ENCODE peak calls at places on chromosomes 13 and 19, in seven cellular contexts. One of them, this sample, is unnamed.

GRCh38 chr13:66407159-66407558 is 823.0 kb downstream of the PCDH9 start:
- DNase-seq in colonic mucosa: no peak
- DNase-seq in activated gamma-delta T cell treated with anti-CD3 and anti-CD28 coated beads, Interleukin-2, amount 50 U/mL, for 16 hours: no peak
- DNase-seq in stimulated activated CD4-positive, alpha-beta T cell treated with anti-CD3 and anti-CD28 coated beads, Interleukin-1b, Interleukin-23, amount 100 ng/mL, for 1 hour: no peak
- DNase-seq in left ventricle myocardium inferior: no peak
- DNase-seq in T-helper 17 cell: no peak
- DNase-seq in A172: no peak
- DNase-seq in this sample: no peak

GRCh38 chr13:113118328-113119021 is 4.1 kb upstream of the F10 start:
- DNase-seq in colonic mucosa: no peak
- DNase-seq in stimulated activated CD4-positive, alpha-beta T cell treated with anti-CD3 and anti-CD28 coated beads, Interleukin-1b, Interleukin-23, amount 100 ng/mL, for 1 hour: no peak
- DNase-seq in A172: no peak
- DNase-seq in activated gamma-delta T cell treated with anti-CD3 and anti-CD28 coated beads, Interleukin-2, amount 50 U/mL, for 16 hours: no peak
- DNase-seq in T-helper 17 cell: no peak
- DNase-seq in left ventricle myocardium inferior: no peak
- DNase-seq in this sample: no peak

GRCh38 chr13:42876810-42877550 is 95.6 kb downstream of the FAM216B start:
- DNase-seq in T-helper 17 cell: no peak
- DNase-seq in colonic mucosa: no peak
- DNase-seq in activated gamma-delta T cell treated with anti-CD3 and anti-CD28 coated beads, Interleukin-2, amount 50 U/mL, for 16 hours: no peak
- DNase-seq in A172: peak
- DNase-seq in left ventricle myocardium inferior: no peak
- DNase-seq in stimulated activated CD4-positive, alpha-beta T cell treated with anti-CD3 and anti-CD28 coated beads, Interleukin-1b, Interleukin-23, amount 100 ng/mL, for 1 hour: no peak
- DNase-seq in this sample: no peak

GRCh38 chr19:5680083-5680436 is 256 bp downstream of the MICOS13 start:
- DNase-seq in activated gamma-delta T cell treated with anti-CD3 and anti-CD28 coated beads, Interleukin-2, amount 50 U/mL, for 16 hours: no peak
- DNase-seq in A172: no peak
- DNase-seq in left ventricle myocardium inferior: no peak
- DNase-seq in T-helper 17 cell: no peak
- DNase-seq in colonic mucosa: no peak
- DNase-seq in stimulated activated CD4-positive, alpha-beta T cell treated with anti-CD3 and anti-CD28 coated beads, Interleukin-1b, Interleukin-23, amount 100 ng/mL, for 1 hour: no peak
- DNase-seq in this sample: no peak

GRCh38 chr19:13881231-13881691 is 4.3 kb downstream of the NANOS3 start:
- DNase-seq in A172: peak
- DNase-seq in activated gamma-delta T cell treated with anti-CD3 and anti-CD28 coated beads, Interleukin-2, amount 50 U/mL, for 16 hours: no peak
- DNase-seq in left ventricle myocardium inferior: no peak
- DNase-seq in colonic mucosa: peak
- DNase-seq in stimulated activated CD4-positive, alpha-beta T cell treated with anti-CD3 and anti-CD28 coated beads, Interleukin-1b, Interleukin-23, amount 100 ng/mL, for 1 hour: no peak
- DNase-seq in T-helper 17 cell: no peak
- DNase-seq in this sample: no peak

GRCh38 chr19:39839678-39840327 is 5.8 kb upstream of the DYRK1B start:
- DNase-seq in T-helper 17 cell: no peak
- DNase-seq in left ventricle myocardium inferior: no peak
- DNase-seq in A172: no peak
- DNase-seq in colonic mucosa: no peak
- DNase-seq in activated gamma-delta T cell treated with anti-CD3 and anti-CD28 coated beads, Interleukin-2, amount 50 U/mL, for 16 hours: no peak
- DNase-seq in stimulated activated CD4-positive, alpha-beta T cell treated with anti-CD3 and anti-CD28 coated beads, Interleukin-1b, Interleukin-23, amount 100 ng/mL, for 1 hour: no peak
- DNase-seq in this sample: no peak

GRCh38 chr13:32587774-32588165 is 1.5 kb downstream of the PDS5B start:
- DNase-seq in colonic mucosa: no peak
- DNase-seq in activated gamma-delta T cell treated with anti-CD3 and anti-CD28 coated beads, Interleukin-2, amount 50 U/mL, for 16 hours: no peak
- DNase-seq in left ventricle myocardium inferior: no peak
- DNase-seq in stimulated activated CD4-positive, alpha-beta T cell treated with anti-CD3 and anti-CD28 coated beads, Interleukin-1b, Interleukin-23, amount 100 ng/mL, for 1 hour: no peak
- DNase-seq in A172: peak
- DNase-seq in T-helper 17 cell: no peak
- DNase-seq in this sample: no peak

GRCh38 chr19:15218501-15218900 is 13.7 kb downstream of the EPHX3 start:
- DNase-seq in left ventricle myocardium inferior: no peak
- DNase-seq in stimulated activated CD4-positive, alpha-beta T cell treated with anti-CD3 and anti-CD28 coated beads, Interleukin-1b, Interleukin-23, amount 100 ng/mL, for 1 hour: no peak
- DNase-seq in colonic mucosa: no peak
- DNase-seq in T-helper 17 cell: no peak
- DNase-seq in activated gamma-delta T cell treated with anti-CD3 and anti-CD28 coated beads, Interleukin-2, amount 50 U/mL, for 16 hours: no peak
- DNase-seq in A172: no peak
- DNase-seq in this sample: no peak

GRCh38 chr13:114095486-114095885 is 36.9 kb downstream of the RASA3 start:
- DNase-seq in activated gamma-delta T cell treated with anti-CD3 and anti-CD28 coated beads, Interleukin-2, amount 50 U/mL, for 16 hours: no peak
- DNase-seq in T-helper 17 cell: no peak
- DNase-seq in colonic mucosa: no peak
- DNase-seq in A172: no peak
- DNase-seq in left ventricle myocardium inferior: no peak
- DNase-seq in stimulated activated CD4-positive, alpha-beta T cell treated with anti-CD3 and anti-CD28 coated beads, Interleukin-1b, Interleukin-23, amount 100 ng/mL, for 1 hour: no peak
- DNase-seq in this sample: no peak

GRCh38 chr19:2809387-2810140 is 10.1 kb upstream of the ZNF554 start:
- DNase-seq in colonic mucosa: no peak
- DNase-seq in A172: no peak
- DNase-seq in activated gamma-delta T cell treated with anti-CD3 and anti-CD28 coated beads, Interleukin-2, amount 50 U/mL, for 16 hours: no peak
- DNase-seq in T-helper 17 cell: no peak
- DNase-seq in left ventricle myocardium inferior: no peak
- DNase-seq in stimulated activated CD4-positive, alpha-beta T cell treated with anti-CD3 and anti-CD28 coated beads, Interleukin-1b, Interleukin-23, amount 100 ng/mL, for 1 hour: no peak
- DNase-seq in this sample: no peak

GRCh38 chr19:10096615-10096963 is 5.9 kb downstream of the ANGPTL6 start:
- DNase-seq in A172: no peak
- DNase-seq in left ventricle myocardium inferior: peak
- DNase-seq in colonic mucosa: peak
- DNase-seq in activated gamma-delta T cell treated with anti-CD3 and anti-CD28 coated beads, Interleukin-2, amount 50 U/mL, for 16 hours: no peak
- DNase-seq in T-helper 17 cell: no peak
- DNase-seq in stimulated activated CD4-positive, alpha-beta T cell treated with anti-CD3 and anti-CD28 coated beads, Interleukin-1b, Interleukin-23, amount 100 ng/mL, for 1 hour: no peak
- DNase-seq in this sample: no peak

GRCh38 chr19:46818812-46819211 is 30.4 kb upstream of the SLC1A5 start:
- DNase-seq in activated gamma-delta T cell treated with anti-CD3 and anti-CD28 coated beads, Interleukin-2, amount 50 U/mL, for 16 hours: no peak
- DNase-seq in A172: peak
- DNase-seq in T-helper 17 cell: no peak
- DNase-seq in left ventricle myocardium inferior: no peak
- DNase-seq in stimulated activated CD4-positive, alpha-beta T cell treated with anti-CD3 and anti-CD28 coated beads, Interleukin-1b, Interleukin-23, amount 100 ng/mL, for 1 hour: no peak
- DNase-seq in colonic mucosa: no peak
- DNase-seq in this sample: no peak

GRCh38 chr13:99412856-99413255 is 88.4 kb upstream of the TM9SF2 start:
- DNase-seq in left ventricle myocardium inferior: no peak
- DNase-seq in colonic mucosa: no peak
- DNase-seq in activated gamma-delta T cell treated with anti-CD3 and anti-CD28 coated beads, Interleukin-2, amount 50 U/mL, for 16 hours: no peak
- DNase-seq in A172: no peak
- DNase-seq in T-helper 17 cell: no peak
- DNase-seq in stimulated activated CD4-positive, alpha-beta T cell treated with anti-CD3 and anti-CD28 coated beads, Interleukin-1b, Interleukin-23, amount 100 ng/mL, for 1 hour: no peak
- DNase-seq in this sample: no peak

GRCh38 chr13:73273737-73274136 is 214.9 kb downstream of the KLF5 start:
- DNase-seq in left ventricle myocardium inferior: no peak
- DNase-seq in stimulated activated CD4-positive, alpha-beta T cell treated with anti-CD3 and anti-CD28 coated beads, Interleukin-1b, Interleukin-23, amount 100 ng/mL, for 1 hour: no peak
- DNase-seq in T-helper 17 cell: no peak
- DNase-seq in colonic mucosa: no peak
- DNase-seq in activated gamma-delta T cell treated with anti-CD3 and anti-CD28 coated beads, Interleukin-2, amount 50 U/mL, for 16 hours: no peak
- DNase-seq in A172: peak
- DNase-seq in this sample: no peak

GRCh38 chr19:40232949-40233810 is 6.7 kb upstream of the CCNP start:
- DNase-seq in activated gamma-delta T cell treated with anti-CD3 and anti-CD28 coated beads, Interleukin-2, amount 50 U/mL, for 16 hours: no peak
- DNase-seq in stimulated activated CD4-positive, alpha-beta T cell treated with anti-CD3 and anti-CD28 coated beads, Interleukin-1b, Interleukin-23, amount 100 ng/mL, for 1 hour: no peak
- DNase-seq in left ventricle myocardium inferior: no peak
- DNase-seq in T-helper 17 cell: no peak
- DNase-seq in A172: no peak
- DNase-seq in colonic mucosa: no peak
- DNase-seq in this sample: no peak

GRCh38 chr13:46640843-46641242 is 87.9 kb downstream of the LRCH1 start:
- DNase-seq in activated gamma-delta T cell treated with anti-CD3 and anti-CD28 coated beads, Interleukin-2, amount 50 U/mL, for 16 hours: no peak
- DNase-seq in A172: peak
- DNase-seq in left ventricle myocardium inferior: no peak
- DNase-seq in stimulated activated CD4-positive, alpha-beta T cell treated with anti-CD3 and anti-CD28 coated beads, Interleukin-1b, Interleukin-23, amount 100 ng/mL, for 1 hour: no peak
- DNase-seq in T-helper 17 cell: no peak
- DNase-seq in colonic mucosa: no peak
- DNase-seq in this sample: no peak

GRCh38 chr13:95118541-95119324 is 182.5 kb downstream of the ABCC4 start:
- DNase-seq in left ventricle myocardium inferior: no peak
- DNase-seq in activated gamma-delta T cell treated with anti-CD3 and anti-CD28 coated beads, Interleukin-2, amount 50 U/mL, for 16 hours: no peak
- DNase-seq in A172: no peak
- DNase-seq in T-helper 17 cell: no peak
- DNase-seq in colonic mucosa: no peak
- DNase-seq in stimulated activated CD4-positive, alpha-beta T cell treated with anti-CD3 and anti-CD28 coated beads, Interleukin-1b, Interleukin-23, amount 100 ng/mL, for 1 hour: no peak
- DNase-seq in this sample: no peak

GRCh38 chr13:18739310-18739709 is 442.3 kb downstream of the TUBA3C start:
- DNase-seq in left ventricle myocardium inferior: no peak
- DNase-seq in stimulated activated CD4-positive, alpha-beta T cell treated with anti-CD3 and anti-CD28 coated beads, Interleukin-1b, Interleukin-23, amount 100 ng/mL, for 1 hour: no peak
- DNase-seq in activated gamma-delta T cell treated with anti-CD3 and anti-CD28 coated beads, Interleukin-2, amount 50 U/mL, for 16 hours: no peak
- DNase-seq in T-helper 17 cell: no peak
- DNase-seq in colonic mucosa: no peak
- DNase-seq in A172: no peak
- DNase-seq in this sample: no peak

GRCh38 chr13:41916173-41916954 is 44.5 kb downstream of the VWA8 start:
- DNase-seq in A172: peak
- DNase-seq in activated gamma-delta T cell treated with anti-CD3 and anti-CD28 coated beads, Interleukin-2, amount 50 U/mL, for 16 hours: no peak
- DNase-seq in left ventricle myocardium inferior: no peak
- DNase-seq in stimulated activated CD4-positive, alpha-beta T cell treated with anti-CD3 and anti-CD28 coated beads, Interleukin-1b, Interleukin-23, amount 100 ng/mL, for 1 hour: no peak
- DNase-seq in T-helper 17 cell: no peak
- DNase-seq in colonic mucosa: no peak
- DNase-seq in this sample: peak

GRCh38 chr19:51571599-51571998 is 516 bp downstream of the ZNF175 start:
- DNase-seq in T-helper 17 cell: no peak
- DNase-seq in left ventricle myocardium inferior: no peak
- DNase-seq in stimulated activated CD4-positive, alpha-beta T cell treated with anti-CD3 and anti-CD28 coated beads, Interleukin-1b, Interleukin-23, amount 100 ng/mL, for 1 hour: no peak
- DNase-seq in activated gamma-delta T cell treated with anti-CD3 and anti-CD28 coated beads, Interleukin-2, amount 50 U/mL, for 16 hours: no peak
- DNase-seq in A172: no peak
- DNase-seq in colonic mucosa: no peak
- DNase-seq in this sample: no peak

GRCh38 chr19:37699057-37699456 is 20.5 kb downstream of the ZNF607 start:
- DNase-seq in stimulated activated CD4-positive, alpha-beta T cell treated with anti-CD3 and anti-CD28 coated beads, Interleukin-1b, Interleukin-23, amount 100 ng/mL, for 1 hour: no peak
- DNase-seq in A172: peak
- DNase-seq in colonic mucosa: no peak
- DNase-seq in activated gamma-delta T cell treated with anti-CD3 and anti-CD28 coated beads, Interleukin-2, amount 50 U/mL, for 16 hours: no peak
- DNase-seq in T-helper 17 cell: no peak
- DNase-seq in left ventricle myocardium inferior: no peak
- DNase-seq in this sample: no peak

GRCh38 chr13:40665754-40666057 is 735 bp downstream of the FOXO1 start:
- DNase-seq in T-helper 17 cell: peak
- DNase-seq in stimulated activated CD4-positive, alpha-beta T cell treated with anti-CD3 and anti-CD28 coated beads, Interleukin-1b, Interleukin-23, amount 100 ng/mL, for 1 hour: no peak
- DNase-seq in colonic mucosa: no peak
- DNase-seq in activated gamma-delta T cell treated with anti-CD3 and anti-CD28 coated beads, Interleukin-2, amount 50 U/mL, for 16 hours: peak
- DNase-seq in left ventricle myocardium inferior: peak
- DNase-seq in A172: no peak
- DNase-seq in this sample: peak

GRCh38 chr19:16094360-16095070 is 17.2 kb upstream of the RAB8A start:
- DNase-seq in A172: no peak
- DNase-seq in T-helper 17 cell: no peak
- DNase-seq in colonic mucosa: no peak
- DNase-seq in activated gamma-delta T cell treated with anti-CD3 and anti-CD28 coated beads, Interleukin-2, amount 50 U/mL, for 16 hours: no peak
- DNase-seq in stimulated activated CD4-positive, alpha-beta T cell treated with anti-CD3 and anti-CD28 coated beads, Interleukin-1b, Interleukin-23, amount 100 ng/mL, for 1 hour: no peak
- DNase-seq in left ventricle myocardium inferior: no peak
- DNase-seq in this sample: no peak

GRCh38 chr19:35236638-35237400 is 8.3 kb upstream of the FAM187B start:
- DNase-seq in stimulated activated CD4-positive, alpha-beta T cell treated with anti-CD3 and anti-CD28 coated beads, Interleukin-1b, Interleukin-23, amount 100 ng/mL, for 1 hour: no peak
- DNase-seq in left ventricle myocardium inferior: no peak
- DNase-seq in colonic mucosa: no peak
- DNase-seq in T-helper 17 cell: no peak
- DNase-seq in A172: no peak
- DNase-seq in activated gamma-delta T cell treated with anti-CD3 and anti-CD28 coated beads, Interleukin-2, amount 50 U/mL, for 16 hours: no peak
- DNase-seq in this sample: no peak